ENCODE peak calls at places on chromosomes 16 and 17, in five cellular contexts. U is HCT116, N is NT2/D1, Z is H1, G is HepG2. D is an unnamed sample.

GRCh38 chr16:3158498-3159314 is 23.9 kb downstream of the ZNF213 start:
- DNase-seq in N (no peak), Z (peak), G (peak), U (peak), D (peak)

GRCh38 chr17:51006601-51007000 is 114.1 kb downstream of the SPAG9 start:
- DNase-seq in N (no peak), U (no peak), Z (no peak), G (no peak), D (no peak)

GRCh38 chr16:68400083-68400923 is 48.0 kb downstream of the SMPD3 start:
- DNase-seq in G (no peak), Z (no peak), N (no peak), U (no peak), D (no peak)

GRCh38 chr16:70018254-70018653 is 67.1 kb downstream of the CLEC18A start:
- DNase-seq in G (peak), Z (no peak), N (peak), U (peak), D (peak)

GRCh38 chr16:74811911-74812310 is 37.3 kb upstream of the FA2H start:
- DNase-seq in Z (no peak), G (no peak), N (no peak), U (no peak), D (no peak)

GRCh38 chr17:83151442-83152220 is 72.2 kb downstream of the METRNL start:
- DNase-seq in N (peak), Z (no peak), U (no peak), G (peak), D (peak)

GRCh38 chr16:12423151-12423550 is 380.5 kb downstream of the CPPED1 start:
- DNase-seq in N (no peak), U (no peak), G (no peak), Z (no peak), D (no peak)

GRCh38 chr17:28041844-28042656 is 427 bp upstream of the NLK start:
- DNase-seq in Z (peak), N (no peak), G (no peak), U (no peak), D (no peak)

GRCh38 chr17:38511126-38512108 is 83.2 kb downstream of the ARHGAP23 start:
- DNase-seq in G (no peak), Z (no peak), N (no peak), U (no peak), D (no peak)

GRCh38 chr16:58028541-58029070 is 3.1 kb downstream of the MMP15 start:
- DNase-seq in Z (no peak), U (no peak), N (no peak), G (no peak), D (peak)

GRCh38 chr17:34706029-34706428 is 126.6 kb downstream of the TMEM132E start:
- DNase-seq in G (no peak), N (peak), Z (peak), U (no peak), D (no peak)

GRCh38 chr17:880074-880870 is 98.1 kb downstream of the MRM3 start:
- DNase-seq in U (no peak), Z (no peak), N (no peak), G (no peak), D (no peak)

GRCh38 chr17:1298616-1299015 is 19.2 kb downstream of the TRARG1 start:
- DNase-seq in Z (peak), U (no peak), N (no peak), G (no peak), D (no peak)

GRCh38 chr17:30379303-30380105 is 777 bp downstream of the CPD start:
- DNase-seq in Z (peak), N (no peak), U (no peak), G (no peak), D (peak)

GRCh38 chr17:70230883-70231282 is 61.6 kb downstream of the KCNJ2 start:
- DNase-seq in Z (no peak), U (no peak), N (no peak), G (no peak), D (no peak)

GRCh38 chr17:78359216-78359935 is 501 bp downstream of the SOCS3 start:
- DNase-seq in N (no peak), Z (peak), G (no peak), U (no peak), D (peak)

GRCh38 chr16:62068747-62069146 is 32.5 kb upstream of the CDH8 start:
- DNase-seq in Z (no peak), G (peak), U (no peak), N (no peak), D (peak)

GRCh38 chr16:21598676-21599157 is 660 bp upstream of the METTL9 start:
- DNase-seq in G (no peak), N (no peak), U (no peak), Z (no peak), D (no peak)

GRCh38 chr17:76473541-76473985 is 6.2 kb downstream of the AANAT start:
- DNase-seq in Z (peak), G (no peak), N (no peak), U (no peak), D (peak)

GRCh38 chr17:39800540-39800939 is 62.8 kb downstream of the GRB7 start:
- DNase-seq in N (no peak), Z (no peak), G (no peak), U (no peak), D (no peak)

GRCh38 chr16:57444711-57445110 is 2.5 kb downstream of the CIAPIN1 start:
- DNase-seq in N (no peak), Z (no peak), G (no peak), U (no peak), D (no peak)

GRCh38 chr17:15917439-15918027 is 27.4 kb upstream of the ADORA2B start:
- DNase-seq in U (no peak), N (no peak), G (no peak), Z (peak), D (no peak)

DNA sequence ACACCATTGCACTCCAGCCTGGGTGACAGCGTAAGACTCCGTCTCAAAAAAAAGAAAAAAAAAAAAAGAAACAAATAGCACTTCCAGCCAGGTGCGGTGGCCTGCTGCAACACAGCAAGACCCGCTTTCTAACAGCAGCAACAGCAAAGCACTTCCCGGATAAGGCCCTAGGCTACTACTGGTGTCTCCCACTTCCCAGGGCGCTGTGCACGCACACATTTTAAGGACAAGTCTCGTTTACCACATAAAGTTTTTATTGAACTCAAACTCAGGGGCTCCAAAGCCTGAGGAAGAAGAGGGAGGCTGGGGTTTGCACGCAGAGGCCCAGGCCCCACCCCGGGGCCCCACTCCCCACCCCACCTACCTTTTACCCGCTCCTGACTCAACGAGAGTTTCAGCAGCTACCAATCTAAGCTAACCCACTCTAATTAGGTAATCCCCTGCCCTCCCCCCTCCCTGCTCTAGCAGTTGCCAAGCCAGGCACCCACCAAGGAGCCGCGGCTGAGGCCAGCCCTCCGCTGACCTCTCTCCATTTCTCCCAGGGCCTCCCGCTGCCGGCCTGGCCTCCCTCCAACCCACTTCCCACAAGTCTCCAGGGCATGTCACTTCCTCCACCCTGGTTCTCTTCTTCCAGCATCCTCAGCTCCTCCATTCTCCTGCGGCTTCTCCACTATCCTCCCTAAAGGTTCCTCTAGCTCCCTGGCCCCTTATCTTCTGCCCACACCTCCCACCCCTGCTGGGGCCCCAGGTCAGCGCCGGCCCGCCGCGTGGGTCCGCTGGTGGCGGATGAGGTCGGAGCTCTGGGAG is 2.4 kb downstream of the ZNF768 start:
- DNase-seq in Z (no peak), U (no peak), G (no peak), N (no peak), D (no peak)
- TF ChIP-seq YY1 in Z (no peak), U (no peak), G (no peak), N (no peak), D (no peak)

GRCh38 chr16:89586218-89586617 is 10.7 kb downstream of the CPNE7 start:
- DNase-seq in Z (no peak), N (no peak), G (no peak), U (no peak), D (peak)

GRCh38 chr16:89584768-89585549 is 9.4 kb downstream of the CPNE7 start:
- DNase-seq in Z (no peak), G (no peak), U (no peak), N (no peak), D (peak)

GRCh38 chr16:89588413-89589109 is 13.0 kb downstream of the CPNE7 start:
- DNase-seq in U (no peak), G (no peak), N (no peak), Z (no peak), D (no peak)

GRCh38 chr16:89589241-89589926 is 13.8 kb downstream of the CPNE7 start:
- DNase-seq in N (no peak), G (no peak), U (no peak), Z (no peak), D (no peak)

GRCh38 chr16:89586853-89587252 is 11.3 kb downstream of the CPNE7 start:
- DNase-seq in N (no peak), U (no peak), G (no peak), Z (no peak), D (peak)
- TF ChIP-seq YY1 in N (no peak), U (no peak), G (no peak), Z (no peak), D (no peak)

DNA sequence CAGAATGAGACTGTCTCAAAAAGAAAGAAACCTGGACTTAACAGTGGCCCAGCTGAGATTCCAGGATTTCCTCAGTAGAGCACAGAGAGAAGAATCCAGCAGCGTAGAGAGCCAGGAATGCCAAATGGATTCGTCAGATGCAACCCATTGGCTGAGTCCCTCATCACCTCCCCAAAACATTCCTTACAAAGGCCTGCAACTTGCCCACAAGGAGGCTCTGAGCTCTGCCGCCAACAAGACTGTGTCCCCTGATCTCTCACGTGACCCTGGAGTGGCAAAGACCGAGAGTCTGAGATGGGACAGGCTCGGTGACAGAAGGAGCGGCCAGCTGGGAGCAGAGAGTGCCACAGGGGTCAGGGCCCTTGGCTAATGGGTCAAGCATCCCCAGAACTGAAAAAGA is 6.9 kb upstream of the CHMP6 start:
- DNase-seq in U (peak), N (peak), Z (no peak), G (peak), D (no peak)
- TF ChIP-seq YY1 in U (no peak), N (no peak), Z (no peak), G (no peak), D (no peak)

DNA sequence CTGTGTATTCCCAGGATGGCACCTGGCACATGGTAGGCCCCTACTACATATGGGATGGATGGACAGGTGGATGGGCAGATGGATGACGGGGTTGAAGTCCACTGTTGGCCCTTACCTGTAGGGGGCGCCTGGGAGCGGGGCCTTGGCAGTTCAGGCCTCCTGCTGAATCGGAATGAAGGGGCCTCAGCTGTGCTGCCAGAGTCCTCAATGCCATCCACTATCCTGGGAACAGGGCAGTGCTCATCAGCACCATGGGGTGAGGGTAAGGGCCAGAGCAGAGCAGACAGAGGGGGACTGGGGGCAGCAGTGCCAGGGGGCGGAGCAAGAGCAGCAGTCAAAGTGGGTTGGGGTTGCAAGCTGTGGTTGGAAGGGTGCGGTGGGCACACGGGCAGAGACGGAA is 8.3 kb upstream of the RAB5C start:
- DNase-seq in N (no peak), G (peak), U (peak), Z (peak), D (peak)
- TF ChIP-seq YY1 in N (no peak), G (no peak), U (no peak), Z (peak), D (no peak)

GRCh38 chr16:88774544-88775393 is 10.3 kb downstream of the PIEZO1 start:
- DNase-seq in G (no peak), Z (no peak), N (no peak), U (no peak), D (no peak)

GRCh38 chr16:88771294-88771772 is 13.7 kb downstream of the PIEZO1 start:
- DNase-seq in Z (no peak), G (no peak), U (no peak), N (no peak), D (no peak)

GRCh38 chr16:88772871-88773811 is 11.9 kb downstream of the PIEZO1 start:
- DNase-seq in N (no peak), U (no peak), G (no peak), Z (no peak), D (no peak)

GRCh38 chr16:88775825-88776224 is 9.2 kb downstream of the PIEZO1 start:
- DNase-seq in Z (no peak), N (no peak), U (no peak), G (no peak), D (no peak)

DNA sequence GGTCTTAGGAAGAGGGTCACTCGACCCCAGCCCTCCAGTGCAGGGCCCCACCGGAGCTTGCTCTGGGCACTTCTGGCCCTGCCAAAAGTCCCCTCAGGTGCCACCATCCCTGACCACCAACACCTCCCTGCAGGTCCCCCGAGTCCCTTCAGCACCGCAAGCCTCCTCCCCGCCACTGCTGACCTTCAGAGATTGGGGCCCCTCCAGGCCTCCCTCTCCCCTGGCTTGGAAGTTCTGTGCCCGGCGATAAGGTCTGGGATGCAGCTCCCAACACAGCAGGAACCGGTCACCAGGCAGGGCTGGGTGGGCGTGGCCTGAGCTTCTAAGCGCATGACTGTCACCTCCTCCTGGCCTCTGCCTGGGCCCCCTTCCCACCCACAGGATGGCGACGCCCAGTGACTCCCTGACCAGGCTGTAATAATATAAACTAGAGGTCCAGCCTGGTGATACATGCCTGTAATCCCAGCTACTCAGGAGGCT is 11.2 kb downstream of the PIEZO1 start:
- DNase-seq in G (no peak), U (no peak), N (no peak), Z (no peak), D (no peak)
- TF ChIP-seq YY1 in G (no peak), U (no peak), N (no peak), Z (no peak), D (no peak)